ENCODE peak calls at places on chromosomes 12 and 14, in five cellular contexts. D is stimulated activated CD4-positive, alpha-beta T cell treated with anti-CD3 and anti-CD28 coated beads, Interleukin-2, amount 100 ng/mL, for 48 hours; F is fibroblast of the conjunctiva; E is heart right ventricle; I is Right ventricle myocardium superior. P is an unnamed sample.

GRCh38 chr12:89951050-89951693 is 242.5 kb upstream of the ATP2B1 start:
- DNase-seq in F (no peak), I (no peak), E (no peak), D (no peak), P (no peak)

GRCh38 chr12:132602578-132603239 is 7.7 kb downstream of the LRCOL1 start:
- DNase-seq in D (no peak), F (no peak), E (peak), I (peak), P (no peak)

GRCh38 chr12:72547593-72547992 is 275.4 kb downstream of the TRHDE start:
- DNase-seq in I (no peak), D (no peak), E (no peak), F (no peak), P (no peak)

GRCh38 chr12:120181991-120182631 is 12.4 kb downstream of the GCN1 start:
- DNase-seq in D (no peak), I (no peak), F (no peak), E (no peak), P (no peak)

GRCh38 chr14:91303091-91303923 is 58.8 kb upstream of the GPR68 start:
- DNase-seq in F (no peak), I (peak), D (peak), E (peak), P (peak)

GRCh38 chr12:14841761-14842160 is 1.6 kb downstream of the ART4 start:
- DNase-seq in D (no peak), I (peak), E (peak), F (no peak), P (no peak)

GRCh38 chr12:84658877-84659276 is 253.7 kb downstream of the SLC6A15 start:
- DNase-seq in E (no peak), I (no peak), D (no peak), F (no peak), P (no peak)

GRCh38 chr14:101593411-101594181 is 32.3 kb downstream of the DIO3 start:
- DNase-seq in I (no peak), D (no peak), E (no peak), F (no peak), P (peak)

GRCh38 chr14:72291908-72292688 is 359.9 kb downstream of the RGS6 start:
- DNase-seq in E (no peak), I (no peak), F (peak), D (peak), P (no peak)

GRCh38 chr12:131832393-131833231 is 4.4 kb downstream of the MMP17 start:
- DNase-seq in E (peak), F (peak), I (peak), D (no peak), P (no peak)

GRCh38 chr14:95981939-95982338 is 57.2 kb upstream of the C14orf132 start:
- DNase-seq in E (no peak), D (no peak), I (no peak), F (no peak), P (no peak)

GRCh38 chr12:104956870-104957301 is 1.2 kb downstream of the SLC41A2 start:
- DNase-seq in F (no peak), I (no peak), D (no peak), E (no peak), P (no peak)

GRCh38 chr12:93982847-93983315 is 165.5 kb upstream of the PLXNC1 start:
- DNase-seq in D (no peak), I (no peak), F (peak), E (no peak), P (no peak)

GRCh38 chr14:50545618-50546017 is 13.2 kb upstream of the MAP4K5 start:
- DNase-seq in D (no peak), I (no peak), F (no peak), E (no peak), P (no peak)

GRCh38 chr14:90109858-90110257 is 48.1 kb downstream of the KCNK13 start:
- DNase-seq in F (no peak), I (no peak), D (no peak), E (no peak), P (no peak)

GRCh38 chr12:109744991-109745942 is 31.6 kb downstream of the FAM222A start:
- DNase-seq in D (no peak), I (peak), E (no peak), F (no peak), P (peak)

GRCh38 chr14:61699092-61699491 is 3.8 kb downstream of the HIF1A start:
- DNase-seq in F (no peak), I (no peak), D (no peak), E (no peak), P (no peak)

GRCh38 chr14:102591372-102591943 is 991 bp upstream of the RCOR1 start:
- DNase-seq in D (no peak), I (peak), E (peak), F (no peak), P (peak)

GRCh38 chr12:32198555-32198954 is 91.9 kb downstream of the BICD1 start:
- DNase-seq in D (no peak), E (no peak), I (no peak), F (no peak), P (no peak)

GRCh38 chr12:115752913-115753726 is 524.4 kb downstream of the MED13L start:
- DNase-seq in F (peak), I (no peak), D (no peak), E (no peak), P (no peak)

GRCh38 chr14:91613459-91614145 is 103.5 kb upstream of the PPP4R3A start:
- DNase-seq in I (no peak), E (no peak), D (no peak), F (no peak), P (no peak)

GRCh38 chr14:74648643-74649042 is 36.6 kb upstream of the LTBP2 start:
- DNase-seq in E (no peak), I (no peak), F (no peak), D (no peak), P (no peak)

GRCh38 chr14:28761438-28762289 is 4.9 kb upstream of the FOXG1 start:
- DNase-seq in D (no peak), F (no peak), E (no peak), I (no peak), P (no peak)

GRCh38 chr14:21536395-21537087 is 10.4 kb upstream of the SALL2 start:
- DNase-seq in F (no peak), D (no peak), I (no peak), E (no peak), P (no peak)

GRCh38 chr14:89428556-89429196 is 11.6 kb upstream of the FOXN3 start:
- DNase-seq in D (no peak), F (no peak), E (no peak), I (peak), P (peak)

GRCh38 chr12:20451759-20452158 is 83.4 kb downstream of the PDE3A start:
- DNase-seq in D (no peak), F (peak), E (no peak), I (no peak), P (no peak)

GRCh38 chr12:49059385-49060232 is 985 bp downstream of the KMT2D start:
- DNase-seq in E (no peak), F (no peak), I (no peak), D (no peak), P (peak)

GRCh38 chr14:75995372-75996041 is 9.9 kb downstream of the IFT43 start:
- DNase-seq in F (no peak), I (peak), E (peak), D (no peak), P (no peak)

GRCh38 chr14:38252066-38252710 is 3.7 kb downstream of the CLEC14A start:
- DNase-seq in F (no peak), D (no peak), E (no peak), I (no peak), P (no peak)

GRCh38 chr12:102169922-102170698 is 27.5 kb downstream of the PMCH start:
- DNase-seq in D (no peak), E (no peak), I (no peak), F (no peak), P (no peak)

GRCh38 chr12:4308334-4308960 is 12.6 kb upstream of the TIGAR start:
- DNase-seq in D (no peak), E (no peak), F (no peak), I (no peak), P (no peak)

GRCh38 chr12:83807906-83808305 is 1104.7 kb downstream of the SLC6A15 start:
- DNase-seq in I (no peak), D (no peak), F (no peak), E (no peak), P (no peak)

GRCh38 chr14:76011959-76012802 is 26.6 kb downstream of the IFT43 start:
- DNase-seq in E (peak), F (no peak), D (no peak), I (no peak), P (no peak)

GRCh38 chr12:89856431-89856830 is 147.8 kb upstream of the ATP2B1 start:
- DNase-seq in E (no peak), F (no peak), D (no peak), I (no peak), P (no peak)

GRCh38 chr14:29654910-29655590 is 272.6 kb downstream of the PRKD1 start:
- DNase-seq in F (no peak), I (no peak), E (no peak), D (no peak), P (no peak)

GRCh38 chr12:97267166-97267565 is 195.4 kb upstream of the RMST start:
- DNase-seq in F (no peak), D (no peak), I (no peak), E (no peak), P (no peak)

GRCh38 chr14:68297871-68298468 is 478.4 kb downstream of the RAD51B start:
- DNase-seq in D (no peak), E (no peak), I (no peak), F (peak), P (no peak)

GRCh38 chr14:91693342-91693741 is 38.5 kb downstream of the CATSPERB start:
- DNase-seq in F (peak), D (no peak), I (no peak), E (no peak), P (no peak)

GRCh38 chr14:66944872-66945271 is 244.4 kb upstream of the GARIN2 start:
- DNase-seq in I (no peak), E (no peak), D (no peak), F (no peak), P (no peak)

GRCh38 chr12:23141335-23141734 is 516.4 kb downstream of the ETNK1 start:
- DNase-seq in D (no peak), E (no peak), F (no peak), I (no peak), P (no peak)

P was measured in spleen.